ENCODE peak calls at places on chromosomes 6 and 20, in seven cellular contexts. T, W, C, F, B, L and E are unnamed samples.

GRCh38 chr6:97175806-97176205 is 107.2 kb downstream of the MMS22L start:
- DNase-seq in C (no peak), F (peak), L (no peak), W (no peak), T (no peak), B (no peak), E (no peak)

GRCh38 chr6:41406821-41407787 is 71.7 kb downstream of the NCR2 start:
- DNase-seq in C (no peak), F (no peak), B (no peak), W (peak), T (no peak), L (no peak), E (no peak)

GRCh38 chr6:149334201-149334600 is 16.7 kb downstream of the TAB2 start:
- DNase-seq in W (no peak), B (no peak), T (no peak), F (no peak), C (no peak), L (peak), E (no peak)

GRCh38 chr6:99852031-99852430 is 142.0 kb downstream of the MCHR2 start:
- DNase-seq in L (no peak), B (no peak), T (no peak), W (no peak), C (no peak), F (no peak), E (no peak)

GRCh38 chr6:150004101-150004782 is 21.1 kb downstream of the RAET1L start:
- DNase-seq in W (no peak), C (no peak), F (no peak), B (no peak), L (no peak), T (no peak), E (peak)

GRCh38 chr6:17226269-17226668 is 54.9 kb upstream of the RBM24 start:
- DNase-seq in F (no peak), W (no peak), B (no peak), C (no peak), L (no peak), T (no peak), E (no peak)

GRCh38 chr6:3075522-3076113 is 7.3 kb downstream of the RIPK1 start:
- DNase-seq in L (no peak), F (no peak), B (no peak), T (no peak), C (no peak), W (peak), E (no peak)

GRCh38 chr6:88612631-88613030 is 350.8 kb downstream of the RNGTT start:
- DNase-seq in F (no peak), L (no peak), C (no peak), W (no peak), T (no peak), B (no peak), E (no peak)

GRCh38 chr6:2842139-2842552 is 483 bp upstream of the SERPINB1 start:
- DNase-seq in L (no peak), T (no peak), W (no peak), C (no peak), B (no peak), F (no peak), E (no peak)

GRCh38 chr6:135258970-135259369 is 77.9 kb downstream of the MYB start:
- DNase-seq in B (no peak), T (no peak), W (no peak), F (no peak), C (no peak), L (no peak), E (no peak)

GRCh38 chr6:10425973-10426780 is 11.3 kb upstream of the TFAP2A start:
- DNase-seq in F (peak), W (peak), T (no peak), C (no peak), L (no peak), B (no peak), E (no peak)

GRCh38 chr6:145729887-145730286 is 5.4 kb downstream of the EPM2A start:
- DNase-seq in C (no peak), L (no peak), F (no peak), W (no peak), T (peak), B (no peak), E (no peak)

GRCh38 chr6:79399499-79399898 is 137.7 kb downstream of the LCA5 start:
- DNase-seq in T (no peak), B (no peak), C (no peak), L (no peak), W (no peak), F (no peak), E (no peak)

GRCh38 chr6:53103993-53104675 is 38.9 kb downstream of the FBXO9 start:
- DNase-seq in F (peak), T (no peak), L (peak), W (peak), B (no peak), C (no peak), E (peak)

GRCh38 chr6:170575250-170575649 is 9.2 kb downstream of the PDCD2 start:
- DNase-seq in L (peak), F (no peak), W (peak), C (no peak), T (peak), B (no peak), E (no peak)

GRCh38 chr6:13425971-13426931 is 61.1 kb downstream of the GFOD1 start:
- DNase-seq in L (peak), B (no peak), F (peak), T (no peak), W (no peak), C (peak), E (no peak)

GRCh38 chr6:56388414-56388752 is 141.0 kb upstream of the COL21A1 start:
- DNase-seq in L (no peak), W (no peak), T (no peak), C (no peak), B (no peak), F (no peak), E (no peak)

GRCh38 chr6:33694401-33694931 is 17.0 kb downstream of the UQCC2 start:
- DNase-seq in B (no peak), T (no peak), C (no peak), W (peak), F (peak), L (peak), E (no peak)

GRCh38 chr6:138432063-138432356 is 28.0 kb downstream of the HEBP2 start:
- DNase-seq in W (no peak), L (no peak), F (no peak), T (no peak), C (no peak), B (no peak), E (no peak)

GRCh38 chr20:17667445-17667844 is 14.6 kb downstream of the RRBP1 start:
- DNase-seq in F (no peak), B (no peak), C (no peak), W (no peak), L (no peak), T (no peak), E (no peak)

GRCh38 chr20:17665756-17666155 is 16.3 kb downstream of the RRBP1 start:
- DNase-seq in C (no peak), L (no peak), F (no peak), W (no peak), B (no peak), T (no peak), E (no peak)

GRCh38 chr20:17668432-17668831 is 13.6 kb downstream of the RRBP1 start:
- DNase-seq in B (no peak), F (no peak), T (no peak), L (no peak), W (no peak), C (no peak), E (no peak)

GRCh38 chr20:17664025-17664638 is 17.9 kb downstream of the RRBP1 start:
- DNase-seq in F (no peak), T (no peak), C (no peak), B (no peak), L (no peak), W (no peak), E (no peak)

GRCh38 chr20:17666491-17666890 is 15.6 kb downstream of the RRBP1 start:
- DNase-seq in B (no peak), W (no peak), L (peak), T (no peak), F (no peak), C (no peak), E (no peak)
- H3K4me3 ChIP-seq in B (no peak), W (no peak), L (no peak), T (no peak), F (no peak), C (no peak), E (no peak)

DNA sequence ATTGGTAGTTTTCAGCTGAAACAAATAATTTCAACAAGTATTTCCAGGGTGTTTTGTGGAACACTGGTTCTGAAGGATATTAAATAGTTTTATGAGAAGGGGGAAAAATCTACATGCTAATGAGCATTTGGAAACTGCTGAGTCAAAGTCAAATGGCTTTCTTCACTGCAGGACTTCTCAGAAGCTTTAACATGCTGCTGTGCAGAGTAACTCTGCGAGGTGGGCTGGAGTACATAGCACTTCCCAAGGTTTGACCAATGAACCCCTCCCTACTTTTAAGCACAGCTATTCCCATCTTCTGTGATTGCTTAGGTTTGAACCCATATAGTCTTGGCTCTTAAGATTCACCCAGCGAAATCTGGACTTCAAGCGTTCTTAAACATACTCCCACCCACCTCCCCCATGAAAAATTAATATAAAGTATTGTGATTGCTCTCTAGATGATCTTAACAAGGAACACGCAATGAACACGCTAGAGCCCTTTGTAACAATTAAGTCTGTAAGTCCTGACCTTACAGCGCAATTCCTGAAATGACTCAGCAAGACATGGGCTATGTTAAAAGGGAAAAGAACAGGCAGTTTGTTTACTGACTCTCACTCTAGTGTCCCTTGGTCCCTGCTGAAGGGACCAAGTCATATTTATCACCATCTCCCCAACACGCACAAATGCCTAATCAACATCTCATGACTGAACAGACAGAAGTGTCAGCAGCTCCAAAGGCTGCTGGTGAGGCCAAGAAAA is 105.2 kb downstream of the NFATC2 start:
- DNase-seq in C (no peak), F (no peak), W (no peak), L (no peak), B (no peak), T (no peak), E (no peak)
- H3K4me3 ChIP-seq in C (no peak), F (no peak), W (no peak), L (no peak), B (no peak), T (no peak), E (no peak)

GRCh38 chr6:111552241-111552744 is 53.4 kb downstream of the TRAF3IP2 start:
- DNase-seq in W (peak), C (peak), B (peak), L (peak), T (no peak), F (peak), E (no peak)
- H3K4me3 ChIP-seq in W (peak), C (peak), B (no peak), L (no peak), T (no peak), F (no peak), E (no peak)

DNA sequence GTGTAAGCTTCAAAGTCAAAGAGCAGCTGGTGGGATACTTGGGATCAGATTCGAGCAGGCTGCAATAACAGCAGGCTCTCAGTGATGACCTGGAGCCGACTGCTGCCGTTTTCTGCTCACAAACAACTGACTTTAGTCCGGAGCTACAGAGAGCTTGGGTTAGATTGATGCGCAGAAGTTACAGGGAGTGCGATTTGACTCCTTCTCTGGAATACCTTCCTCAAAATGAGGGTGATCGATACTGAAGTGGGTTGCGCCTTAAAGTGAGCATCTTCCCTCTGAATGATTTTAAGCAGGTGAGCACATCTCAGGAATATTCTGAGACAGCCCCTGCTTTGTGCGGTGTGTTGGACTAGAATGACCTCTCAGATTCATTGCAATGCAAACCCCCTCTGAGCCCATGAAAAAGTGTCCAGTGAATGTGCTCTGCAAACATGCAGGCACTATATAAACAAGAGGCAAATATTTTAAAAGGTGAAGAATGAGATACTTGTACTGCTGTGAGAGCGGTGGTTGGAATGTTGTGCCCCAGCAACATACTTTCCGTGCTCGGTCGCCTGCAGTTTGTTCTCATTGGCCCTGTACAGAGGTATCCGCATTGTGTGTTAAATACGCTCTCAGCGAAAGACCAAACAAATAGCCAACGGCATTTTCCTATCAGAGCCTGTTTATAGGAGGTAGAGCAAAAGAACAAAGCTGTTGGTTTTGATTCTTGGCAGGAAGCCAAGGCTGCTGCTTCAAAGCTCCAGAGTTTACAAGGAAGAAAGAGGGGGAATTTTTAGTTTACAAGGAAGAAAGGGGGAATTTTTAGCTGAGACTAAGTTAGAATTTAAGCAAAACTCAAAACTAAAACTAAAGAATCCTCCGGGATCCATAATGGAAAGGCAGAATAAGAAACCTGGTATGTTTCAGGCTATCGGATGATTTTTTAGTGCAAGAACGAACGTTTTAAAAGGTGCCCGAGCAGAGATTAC is 67.7 kb downstream of the PHACTR2 start:
- DNase-seq in B (peak), W (no peak), T (no peak), F (peak), L (peak), C (no peak), E (peak)
- H3K4me3 ChIP-seq in B (peak), W (no peak), T (no peak), F (no peak), L (no peak), C (peak), E (no peak)

GRCh38 chr6:110688661-110689268 is 126.5 kb downstream of the CDK19 start:
- DNase-seq in L (no peak), W (no peak), T (peak), C (no peak), F (no peak), B (no peak), E (no peak)
- H3K4me3 ChIP-seq in L (no peak), W (no peak), T (no peak), C (no peak), F (no peak), B (no peak), E (no peak)

GRCh38 chr6:11710221-11710836 is 68.3 kb downstream of the ADTRP start:
- DNase-seq in B (no peak), T (no peak), W (no peak), L (no peak), F (peak), C (no peak), E (no peak)
- H3K4me3 ChIP-seq in B (no peak), T (no peak), W (no peak), L (no peak), F (no peak), C (no peak), E (no peak)

GRCh38 chr6:8707956-8708772 is 272.8 kb upstream of the SLC35B3 start:
- DNase-seq in W (peak), L (peak), C (no peak), B (no peak), F (peak), T (peak), E (no peak)

GRCh38 chr6:8705435-8706020 is 270.2 kb upstream of the SLC35B3 start:
- DNase-seq in W (peak), F (peak), L (no peak), C (no peak), T (no peak), B (no peak), E (no peak)

GRCh38 chr6:8707369-8707768 is 272.0 kb upstream of the SLC35B3 start:
- DNase-seq in F (no peak), C (no peak), B (no peak), T (no peak), W (no peak), L (no peak), E (no peak)

GRCh38 chr6:8703059-8703458 is 267.7 kb upstream of the SLC35B3 start:
- DNase-seq in T (no peak), C (no peak), B (no peak), L (no peak), W (no peak), F (no peak), E (no peak)
- H3K4me3 ChIP-seq in T (no peak), C (no peak), B (no peak), L (no peak), W (no peak), F (no peak), E (no peak)

GRCh38 chr6:166595949-166596348 is 9.5 kb upstream of the RAMACL start:
- DNase-seq in B (no peak), T (no peak), C (no peak), W (no peak), F (no peak), L (no peak), E (no peak)
- H3K4me3 ChIP-seq in B (no peak), T (no peak), C (no peak), W (no peak), F (no peak), L (no peak), E (no peak)

GRCh38 chr6:154996841-154997311 is 1.8 kb downstream of the TIAM2 start:
- DNase-seq in T (no peak), B (no peak), C (no peak), W (peak), L (no peak), F (no peak), E (no peak)
- H3K4me3 ChIP-seq in T (no peak), B (no peak), C (no peak), W (no peak), L (no peak), F (no peak), E (no peak)